ENCODE peak calls at places on chromosomes 2 and 18, in seven cellular contexts. R is body of pancreas, J is BJ, O is HCT116, H is HT1080, Q is upper lobe of right lung, L is posterior cingulate gyrus. P is an unnamed sample.

GRCh38 chr2:225165052-225165451 is 122.8 kb upstream of the DOCK10 start:
- DNase-seq in R (no peak), J (peak; percentile 47), O (no peak), H (peak; percentile 26), Q (no peak), L (no peak), P (no peak)

GRCh38 chr2:238517209-238517608 is 90.5 kb downstream of the ASB1 start:
- DNase-seq in R (no peak), J (no peak), O (no peak), H (no peak), Q (no peak), L (no peak), P (no peak)

GRCh38 chr2:8847400-8847799 is 10.0 kb upstream of the KIDINS220 start:
- DNase-seq in R (no peak), J (no peak), O (no peak), H (no peak), Q (no peak), L (no peak), P (no peak)

GRCh38 chr18:58977223-58977622 is 112.5 kb downstream of the ZNF532 start:
- DNase-seq in R (no peak), J (no peak), O (no peak), H (no peak), Q (no peak), L (no peak), P (no peak)

GRCh38 chr18:75473316-75473715 is 45.8 kb upstream of the SMIM21 start:
- DNase-seq in R (no peak), J (no peak), O (no peak), H (no peak), Q (no peak), L (no peak), P (no peak)

GRCh38 chr2:239186958-239187357 is 213.9 kb downstream of the HDAC4 start:
- DNase-seq in R (peak; percentile 5), J (no peak), O (no peak), H (no peak), Q (peak; percentile 34), L (no peak), P (no peak)

GRCh38 chr18:64165906-64166305 is 17.0 kb upstream of the LINC00305 start:
- DNase-seq in R (no peak), J (no peak), O (no peak), H (peak; percentile 90), Q (no peak), L (no peak), P (no peak)

GRCh38 chr2:86556508-86556907 is 6.7 kb downstream of the CHMP3 start:
- DNase-seq in R (no peak), J (no peak), O (no peak), H (no peak), Q (no peak), L (no peak), P (no peak)

GRCh38 chr2:232386740-232387450 is 8.3 kb downstream of the ALPP start:
- DNase-seq in R (no peak), J (no peak), O (no peak), H (no peak), Q (peak; percentile 70), L (no peak), P (no peak)

GRCh38 chr2:31354837-31355236 is 59.7 kb downstream of the XDH start:
- DNase-seq in R (no peak), J (no peak), O (peak; percentile 21), H (peak; percentile 46), Q (no peak), L (no peak), P (no peak)

GRCh38 chr18:7133181-7133580 is 15.6 kb upstream of the LAMA1 start:
- DNase-seq in R (no peak), J (peak; percentile 12), O (no peak), H (peak; percentile 44), Q (no peak), L (no peak), P (no peak)

GRCh38 chr18:10421859-10422258 is 32.6 kb upstream of the APCDD1 start:
- DNase-seq in R (no peak), J (no peak), O (no peak), H (peak; percentile 12), Q (no peak), L (no peak), P (no peak)

GRCh38 chr2:121147766-121148165 is 137.2 kb downstream of the TFCP2L1 start:
- DNase-seq in R (no peak), J (no peak), O (no peak), H (peak; percentile 52), Q (no peak), L (no peak), P (no peak)

GRCh38 chr2:10954856-10955818 is 43.4 kb downstream of the KCNF1 start:
- DNase-seq in R (no peak), J (no peak), O (no peak), H (no peak), Q (no peak), L (no peak), P (no peak)

GRCh38 chr18:5546660-5547059 is 2.9 kb upstream of the EPB41L3 start:
- DNase-seq in R (no peak), J (no peak), O (no peak), H (peak; percentile 48), Q (no peak), L (peak; percentile 35), P (no peak)

GRCh38 chr2:152499921-152500320 is 164.9 kb downstream of the FMNL2 start:
- DNase-seq in R (no peak), J (no peak), O (no peak), H (no peak), Q (no peak), L (no peak), P (no peak)

GRCh38 chr2:71548589-71549485 is 95.5 kb downstream of the DYSF start:
- DNase-seq in R (peak; percentile 72), J (no peak), O (peak; percentile 56), H (peak; percentile 61), Q (peak; percentile 82), L (peak; percentile 72), P (peak; percentile 11)

GRCh38 chr2:238164906-238165287 is 6.1 kb downstream of the ERFE start:
- DNase-seq in R (no peak), J (no peak), O (no peak), H (no peak), Q (peak; percentile 40), L (no peak), P (no peak)

GRCh38 chr18:29076645-29077044 is 899.7 kb upstream of the CDH2 start:
- DNase-seq in R (no peak), J (no peak), O (no peak), H (no peak), Q (no peak), L (no peak), P (no peak)

GRCh38 chr2:205954707-205955106 is 131.3 kb downstream of the INO80D start:
- DNase-seq in R (no peak), J (no peak), O (no peak), H (no peak), Q (no peak), L (no peak), P (no peak)

GRCh38 chr2:128321784-128322650 is 3.3 kb upstream of the HS6ST1 start:
- DNase-seq in R (peak; percentile 84), J (no peak), O (peak; percentile 51), H (peak; percentile 72), Q (peak; percentile 91), L (peak; percentile 87), P (peak; percentile 58)

GRCh38 chr2:121254748-121255147 is 30.3 kb downstream of the TFCP2L1 start:
- DNase-seq in R (no peak), J (no peak), O (no peak), H (no peak), Q (peak; percentile 78), L (no peak), P (no peak)

GRCh38 chr2:25306767-25307368 is 34.9 kb downstream of the DNMT3A start:
- DNase-seq in R (peak; percentile 37), J (no peak), O (no peak), H (no peak), Q (peak; percentile 67), L (no peak), P (no peak)

GRCh38 chr2:71528749-71529148 is 75.4 kb downstream of the DYSF start:
- DNase-seq in R (no peak), J (no peak), O (no peak), H (no peak), Q (peak; percentile 53), L (no peak), P (no peak)

GRCh38 chr2:20509766-20510490 is 63.1 kb downstream of the RHOB start:
- DNase-seq in R (no peak), J (no peak), O (peak; percentile 62), H (no peak), Q (peak; percentile 86), L (peak; percentile 54), P (no peak)

GRCh38 chr2:120429586-120430500 is 83.9 kb downstream of the INHBB start:
- DNase-seq in R (no peak), J (no peak), O (no peak), H (no peak), Q (peak; percentile 38), L (no peak), P (no peak)

GRCh38 chr2:185785851-185786473 is 47.4 kb downstream of the FSIP2 start:
- DNase-seq in R (no peak), J (no peak), O (no peak), H (no peak), Q (no peak), L (no peak), P (no peak)

GRCh38 chr2:226489765-226490164 is 309.9 kb downstream of the IRS1 start:
- DNase-seq in R (no peak), J (peak; percentile 52), O (no peak), H (peak; percentile 63), Q (no peak), L (no peak), P (no peak)

GRCh38 chr2:6930913-6931312 is 13.7 kb downstream of the RNF144A start:
- DNase-seq in R (no peak), J (no peak), O (no peak), H (no peak), Q (no peak), L (no peak), P (no peak)

GRCh38 chr2:129178356-129178755 is 801.1 kb upstream of the RAB6C start:
- DNase-seq in R (peak; percentile 36), J (no peak), O (no peak), H (peak; percentile 24), Q (no peak), L (no peak), P (no peak)

GRCh38 chr18:80181642-80182461 is 65.5 kb downstream of the PARD6G start:
- DNase-seq in R (no peak), J (no peak), O (no peak), H (no peak), Q (peak; percentile 56), L (no peak), P (no peak)

GRCh38 chr2:56127013-56127772 is 56.6 kb upstream of the CCDC85A start:
- DNase-seq in R (no peak), J (no peak), O (no peak), H (no peak), Q (no peak), L (no peak), P (no peak)

GRCh38 chr18:38009335-38009734 is 443.7 kb upstream of the CELF4 start:
- DNase-seq in R (no peak), J (no peak), O (no peak), H (no peak), Q (no peak), L (no peak), P (no peak)

GRCh38 chr18:76395609-76396008 is 99.4 kb downstream of the ZNF516 start:
- DNase-seq in R (no peak), J (no peak), O (no peak), H (no peak), Q (no peak), L (no peak), P (no peak)